ENCODE peak calls at places on chromosomes 11 and 22, in ten cellular contexts. X is fibroblast of the aortic adventitia; B is transverse colon; M is WERI-Rb-1; F is esophagus squamous epithelium; I is naive thymus-derived CD4-positive, alpha-beta T cell; S is dorsolateral prefrontal cortex; N is cardiac muscle cell; P is AG04449; U is stomach. R is an unnamed sample.

GRCh38 chr11:31355131-31355530 is 14.4 kb downstream of the DCDC1 start:
- DNase-seq in B (no peak), F (no peak), M (no peak), U (no peak), S (no peak), I (no peak), N (no peak), P (no peak), X (peak), R (no peak)

GRCh38 chr22:40238425-40239344 is 61.0 kb downstream of the TNRC6B start:
- DNase-seq in X (peak), P (peak), U (peak), I (no peak), S (peak), B (no peak), F (no peak), N (no peak), M (no peak), R (peak)

GRCh38 chr22:28793976-28794584 is 6.3 kb downstream of the XBP1 start:
- DNase-seq in I (no peak), F (no peak), U (no peak), S (no peak), N (no peak), P (no peak), M (no peak), B (no peak), X (no peak), R (no peak)

GRCh38 chr11:44595964-44596381 is 30.5 kb downstream of the CD82 start:
- DNase-seq in P (no peak), I (no peak), N (no peak), M (no peak), F (no peak), S (peak), X (peak), B (no peak), U (peak), R (no peak)

GRCh38 chr11:77619576-77620198 is 17.9 kb downstream of the CLNS1A start:
- DNase-seq in B (no peak), F (no peak), P (no peak), U (no peak), S (no peak), M (no peak), N (peak), X (peak), I (peak), R (no peak)

GRCh38 chr11:90698238-90698637 is 475.4 kb upstream of the CHORDC1 start:
- DNase-seq in M (no peak), P (no peak), N (no peak), X (no peak), U (no peak), S (no peak), F (no peak), B (no peak), I (no peak), R (no peak)

GRCh38 chr11:60944504-60945294 is 7.3 kb downstream of the SLC15A3 start:
- DNase-seq in S (no peak), I (no peak), B (no peak), F (no peak), X (no peak), P (no peak), U (no peak), M (no peak), N (no peak), R (no peak)

GRCh38 chr11:121328213-121328966 is 35.8 kb downstream of the SC5D start:
- DNase-seq in N (peak), X (no peak), F (no peak), B (no peak), S (no peak), M (no peak), P (no peak), I (peak), U (no peak), R (no peak)

GRCh38 chr11:120335596-120335927 is 651 bp upstream of the ARHGEF12 start:
- DNase-seq in P (no peak), B (no peak), I (no peak), X (peak), M (no peak), F (no peak), S (no peak), N (no peak), U (peak), R (no peak)

GRCh38 chr11:78688460-78688859 is 113.8 kb upstream of the NARS2 start:
- DNase-seq in B (no peak), N (no peak), P (no peak), I (no peak), S (no peak), X (no peak), F (no peak), U (no peak), M (no peak), R (no peak)

GRCh38 chr22:39556970-39557811 is 13.4 kb upstream of the CACNA1I start:
- DNase-seq in B (no peak), F (no peak), M (peak), N (peak), X (no peak), P (no peak), S (peak), I (peak), U (no peak), R (no peak)

GRCh38 chr11:17813391-17814059 is 78.9 kb downstream of the KCNC1 start:
- DNase-seq in X (peak), N (no peak), B (no peak), F (no peak), S (no peak), M (no peak), U (no peak), I (no peak), P (no peak), R (no peak)

GRCh38 chr22:27949421-27949820 is 30.4 kb upstream of the PITPNB start:
- DNase-seq in I (no peak), M (no peak), F (no peak), P (no peak), B (no peak), S (no peak), N (no peak), U (no peak), X (no peak), R (no peak)

GRCh38 chr11:47289856-47290255 is 19.9 kb downstream of the MADD start:
- DNase-seq in U (no peak), F (no peak), M (no peak), P (no peak), X (no peak), S (no peak), N (no peak), B (no peak), I (no peak), R (no peak)

GRCh38 chr11:132586801-132587200 is 945.5 kb downstream of the OPCML start:
- DNase-seq in S (no peak), P (peak), U (no peak), X (no peak), M (no peak), N (no peak), B (no peak), I (no peak), F (no peak), R (no peak)

GRCh38 chr22:26168199-26168915 is 905 bp upstream of the SEZ6L start:
- DNase-seq in S (peak), X (no peak), B (no peak), M (peak), N (no peak), I (no peak), U (no peak), P (no peak), F (no peak), R (no peak)

GRCh38 chr11:83020942-83021779 is 50.5 kb downstream of the RAB30 start:
- DNase-seq in N (no peak), S (no peak), I (no peak), X (no peak), B (no peak), U (no peak), P (no peak), M (no peak), F (no peak), R (no peak)

GRCh38 chr22:26394787-26395186 is 34.3 kb upstream of the ASPHD2 start:
- DNase-seq in P (no peak), S (no peak), U (no peak), X (no peak), I (no peak), F (no peak), M (no peak), B (no peak), N (no peak), R (no peak)

GRCh38 chr11:58926695-58927094 is 12.6 kb upstream of the GLYATL1 start:
- DNase-seq in I (no peak), M (no peak), B (no peak), U (no peak), F (no peak), X (peak), S (no peak), N (no peak), P (peak), R (no peak)

GRCh38 chr11:932435-932834 is 6.8 kb downstream of the AP2A2 start:
- DNase-seq in F (no peak), N (no peak), M (no peak), B (no peak), X (no peak), S (no peak), I (no peak), P (no peak), U (no peak), R (no peak)

DNA sequence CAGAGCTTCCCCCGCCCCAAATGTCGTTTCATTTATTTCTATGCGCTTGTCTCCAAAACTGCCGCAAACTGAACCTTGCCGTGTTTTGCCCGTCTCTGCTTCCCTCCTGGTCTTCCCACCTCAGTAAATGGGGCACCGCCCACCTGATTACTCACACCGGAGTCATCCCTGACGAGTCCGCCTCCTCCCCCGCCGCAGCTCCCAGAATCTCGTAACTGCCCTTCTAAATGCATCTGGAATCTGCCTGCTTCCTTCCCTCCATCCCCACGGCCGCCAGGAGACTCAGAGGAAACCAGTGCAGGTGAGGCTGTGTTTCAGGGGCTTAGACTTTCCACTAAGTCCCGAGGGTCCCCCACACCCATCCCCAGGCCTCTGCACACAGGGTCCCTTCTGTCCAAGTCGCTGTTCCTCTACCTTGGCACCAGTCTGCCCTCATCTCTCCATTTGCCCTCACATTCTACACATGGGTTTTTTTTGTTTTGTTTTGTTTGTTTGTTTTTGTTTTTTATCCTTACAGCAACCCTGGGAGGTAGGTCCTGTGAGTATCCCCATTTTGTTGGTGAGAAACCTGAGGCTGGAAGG is 62.6 kb upstream of the PHF21B start:
- DNase-seq in N (no peak), S (peak), U (no peak), X (peak), P (no peak), F (no peak), I (no peak), B (no peak), M (no peak), R (peak)
- H3K4me3 ChIP-seq in N (no peak), S (no peak), U (no peak), X (no peak), P (no peak), F (no peak), I (no peak), B (no peak), M (no peak), R (no peak)

GRCh38 chr11:130781906-130782305 is 134.4 kb downstream of the SNX19 start:
- DNase-seq in U (no peak), B (no peak), N (no peak), P (no peak), M (no peak), I (no peak), F (no peak), X (peak), S (no peak), R (peak)

GRCh38 chr11:130780437-130780836 is 135.8 kb downstream of the SNX19 start:
- DNase-seq in X (no peak), S (no peak), F (no peak), U (no peak), I (no peak), M (no peak), P (no peak), B (no peak), N (no peak), R (no peak)

GRCh38 chr11:130783322-130783721 is 133.0 kb downstream of the SNX19 start:
- DNase-seq in N (no peak), U (no peak), F (no peak), B (no peak), X (no peak), S (no peak), M (no peak), P (no peak), I (no peak), R (no peak)

GRCh38 chr11:130779943-130780342 is 136.3 kb downstream of the SNX19 start:
- DNase-seq in N (no peak), U (no peak), P (no peak), M (no peak), F (no peak), S (no peak), I (no peak), B (no peak), X (no peak), R (no peak)

DNA sequence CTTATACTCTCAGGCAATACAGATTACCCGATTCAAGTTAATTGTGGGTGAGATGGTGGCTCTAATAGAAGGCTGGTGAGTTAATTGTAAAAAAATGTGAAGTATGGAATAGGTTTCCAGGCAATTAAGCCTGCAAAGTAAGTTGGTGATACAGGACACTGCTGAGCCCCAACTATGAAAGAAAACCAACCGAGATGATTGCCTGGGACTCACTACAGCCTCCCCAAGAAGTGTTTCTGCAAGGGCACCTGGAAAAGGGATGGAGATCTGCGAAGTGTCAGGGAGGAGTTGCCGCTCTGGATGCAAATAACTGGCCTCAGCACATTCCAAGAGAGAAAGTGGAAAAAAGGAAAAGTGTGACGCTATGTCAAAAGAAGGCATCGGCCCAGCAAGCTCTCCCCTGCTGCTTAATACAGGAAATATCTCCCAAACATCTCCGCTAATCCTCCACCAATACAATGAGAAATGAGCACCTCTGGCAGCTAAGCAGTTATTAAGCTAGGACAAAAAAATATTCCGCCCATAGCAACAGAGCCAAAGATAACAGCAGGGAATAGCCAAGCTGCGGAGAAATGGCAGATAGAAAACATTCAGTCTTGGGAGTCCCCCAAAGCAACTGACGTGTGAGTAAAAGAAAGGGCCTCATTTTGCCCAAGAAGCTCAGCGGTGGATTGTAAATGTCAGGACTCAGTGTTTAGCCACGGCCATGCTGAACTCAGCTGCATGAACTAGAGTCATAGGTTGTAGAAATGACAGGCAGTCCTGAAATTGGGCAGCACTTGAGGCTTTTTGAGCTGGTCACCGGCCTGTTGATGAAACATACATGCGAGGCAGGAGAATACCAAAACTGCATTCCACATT is 133.7 kb downstream of the SNX19 start:
- DNase-seq in F (no peak), P (no peak), N (no peak), B (no peak), I (no peak), M (no peak), X (peak), U (no peak), S (no peak), R (peak)
- H3K4me3 ChIP-seq in F (no peak), P (no peak), N (no peak), B (no peak), I (no peak), M (no peak), X (peak), U (no peak), S (no peak), R (no peak)

DNA sequence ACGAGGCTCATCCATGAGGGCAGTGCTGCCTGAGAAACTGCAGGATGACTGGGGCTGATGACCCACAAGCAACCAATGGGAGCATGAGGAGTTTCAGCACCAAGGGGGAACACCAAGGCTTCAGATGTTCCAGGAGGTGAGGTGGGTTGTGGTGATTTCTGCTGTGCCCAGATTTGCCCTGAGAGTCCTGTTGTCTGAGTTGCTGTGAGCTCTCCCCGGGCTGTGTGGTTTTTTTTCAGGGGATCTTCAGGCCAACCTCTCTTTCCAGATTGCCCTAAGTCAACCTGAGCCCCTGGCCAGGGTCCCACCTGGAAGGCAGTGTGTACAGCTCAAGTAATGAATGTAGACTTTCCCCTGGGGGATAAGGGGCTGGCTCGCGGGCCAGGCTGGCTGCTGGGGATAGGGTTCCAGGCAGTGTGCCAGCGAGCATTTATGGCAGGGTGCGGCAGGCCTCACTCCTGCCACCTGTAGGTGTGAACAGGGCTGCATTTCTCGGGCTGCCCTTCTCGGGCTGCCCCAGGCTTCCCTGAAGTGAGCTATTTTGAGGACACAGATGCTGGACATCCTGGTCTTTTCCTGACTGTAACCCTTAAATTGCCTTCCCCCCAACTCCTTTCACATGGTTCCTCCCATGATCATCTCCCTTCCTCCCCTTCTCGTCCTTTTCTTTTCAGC is 9.8 kb downstream of the SLC22A6 start:
- DNase-seq in N (peak), S (no peak), B (peak), F (no peak), I (no peak), M (peak), X (peak), P (no peak), U (peak), R (no peak)
- H3K4me3 ChIP-seq in N (no peak), S (no peak), B (no peak), F (no peak), I (no peak), M (no peak), X (no peak), P (no peak), U (no peak), R (no peak)

GRCh38 chr11:6413791-6414231 is 5.1 kb downstream of the APBB1 start:
- DNase-seq in M (no peak), I (peak), U (no peak), B (no peak), F (no peak), X (no peak), N (peak), P (no peak), S (peak), R (no peak)
- H3K4me3 ChIP-seq in M (no peak), I (peak), U (no peak), B (no peak), F (no peak), X (no peak), N (no peak), P (no peak), S (peak), R (no peak)

DNA sequence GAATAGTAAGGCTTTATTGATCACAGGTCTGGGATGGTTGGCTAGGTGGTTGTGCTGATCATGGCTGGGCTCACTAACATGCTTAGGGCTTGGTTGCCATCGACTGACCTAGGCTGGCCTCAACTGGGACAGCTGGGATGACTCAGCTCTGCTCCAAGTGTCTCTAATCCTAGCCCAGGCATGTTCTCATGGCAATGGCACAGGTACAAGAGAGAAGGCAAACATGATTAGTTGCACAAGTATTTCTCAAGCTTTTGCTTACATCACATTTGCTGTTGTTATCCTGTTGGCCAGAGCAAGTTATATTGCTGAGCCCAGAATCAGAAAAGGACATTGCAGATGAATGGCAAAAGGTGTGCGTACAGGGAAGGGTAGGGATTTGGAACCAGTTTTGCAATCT is 68.5 kb upstream of the SLC35C1 start:
- DNase-seq in F (no peak), N (no peak), U (no peak), S (no peak), B (no peak), M (peak), P (no peak), X (peak), I (no peak), R (no peak)
- H3K4me3 ChIP-seq in F (no peak), N (no peak), U (no peak), S (no peak), B (no peak), M (no peak), P (no peak), X (no peak), I (no peak), R (no peak)

R was measured in brain microvascular endothelial cell.